ENCODE peak calls at places on chromosomes 4 and X, in eight cellular contexts. Q, B, E, S, G, J, P and D are unnamed samples.

GRCh38 chrX:121009764-121010163 is 24.2 kb upstream of the CT47A1 start:
- DNase-seq in Q (no peak), B (no peak), E (no peak), S (no peak), G (peak), J (no peak), P (no peak), D (no peak)

GRCh38 chr4:121686265-121686664 is 10.5 kb downstream of the ANXA5 start:
- DNase-seq in Q (no peak), B (no peak), E (no peak), S (no peak), G (no peak), J (no peak), P (no peak), D (no peak)

GRCh38 chr4:38237139-38237538 is 276.9 kb downstream of the PTTG2 start:
- DNase-seq in Q (peak), B (peak), E (peak), S (no peak), G (peak), J (no peak), P (no peak), D (no peak)

GRCh38 chrX:146355440-146355839 is 454.1 kb upstream of the CXorf51B start:
- DNase-seq in Q (no peak), B (no peak), E (no peak), S (no peak), G (no peak), J (no peak), P (no peak), D (no peak)

GRCh38 chr4:145679991-145680455 is at the start of gene C4orf51:
- DNase-seq in Q (peak), B (peak), E (peak), S (no peak), G (peak), J (no peak), P (peak), D (no peak)

GRCh38 chr4:138611017-138611416 is 368.9 kb upstream of the SLC7A11 start:
- DNase-seq in Q (no peak), B (no peak), E (no peak), S (no peak), G (no peak), J (no peak), P (no peak), D (no peak)

GRCh38 chr4:101081695-101082369 is 265.5 kb downstream of the PPP3CA start:
- DNase-seq in Q (no peak), B (no peak), E (no peak), S (no peak), G (peak), J (no peak), P (no peak), D (no peak)

GRCh38 chrX:139691493-139691842 is 16.5 kb downstream of the MCF2 start:
- DNase-seq in Q (peak), B (peak), E (no peak), S (no peak), G (peak), J (peak), P (peak), D (no peak)

GRCh38 chr4:47342796-47343195 is 120.7 kb downstream of the COMMD8 start:
- DNase-seq in Q (no peak), B (no peak), E (no peak), S (no peak), G (no peak), J (no peak), P (no peak), D (no peak)

GRCh38 chr4:22170353-22170752 is 221.8 kb upstream of the KCNIP4 start:
- DNase-seq in Q (peak), B (peak), E (peak), S (no peak), G (no peak), J (no peak), P (peak), D (no peak)

GRCh38 chr4:5790546-5790857 is 79.5 kb downstream of the EVC start:
- DNase-seq in Q (no peak), B (no peak), E (no peak), S (no peak), G (no peak), J (no peak), P (no peak), D (no peak)

GRCh38 chr4:139913995-139914394 is 240.0 kb downstream of the MAML3 start:
- DNase-seq in Q (peak), B (no peak), E (no peak), S (no peak), G (peak), J (no peak), P (no peak), D (no peak)

GRCh38 chr4:76315267-76315918 is 8.9 kb downstream of the STBD1 start:
- DNase-seq in Q (no peak), B (no peak), E (no peak), S (no peak), G (no peak), J (no peak), P (no peak), D (no peak)

GRCh38 chr4:3407171-3407771 is 34.5 kb upstream of the HGFAC start:
- DNase-seq in Q (no peak), B (peak), E (no peak), S (no peak), G (no peak), J (peak), P (no peak), D (no peak)

GRCh38 chr4:3328814-3329663 is 36.2 kb downstream of the RGS12 start:
- DNase-seq in Q (no peak), B (no peak), E (no peak), S (no peak), G (no peak), J (no peak), P (no peak), D (no peak)

GRCh38 chr4:148998719-148999118 is 556.5 kb upstream of the NR3C2 start:
- DNase-seq in Q (peak), B (no peak), E (no peak), S (no peak), G (peak), J (peak), P (peak), D (peak)

GRCh38 chr4:14879643-14880042 is 122.6 kb upstream of the CPEB2 start:
- DNase-seq in Q (no peak), B (no peak), E (no peak), S (no peak), G (peak), J (no peak), P (no peak), D (no peak)

GRCh38 chrX:153642655-153643430 is 4.2 kb upstream of the DUSP9 start:
- DNase-seq in Q (no peak), B (no peak), E (no peak), S (no peak), G (peak), J (peak), P (no peak), D (no peak)

GRCh38 chr4:80446248-80446647 is 110.7 kb downstream of the CFAP299 start:
- DNase-seq in Q (peak), B (no peak), E (no peak), S (no peak), G (peak), J (no peak), P (no peak), D (no peak)

GRCh38 chrX:30246769-30247489 is at the start of gene MAGEB1:
- DNase-seq in Q (no peak), B (no peak), E (no peak), S (no peak), G (no peak), J (peak), P (no peak), D (peak)

GRCh38 chrX:153032397-153033118 is 23.7 kb upstream of the PNMA3 start:
- DNase-seq in Q (peak), B (peak), E (peak), S (peak), G (peak), J (peak), P (peak), D (peak)

GRCh38 chrX:1453951-1454785 is 1.5 kb upstream of the ASMTL start:
- DNase-seq in Q (peak), B (peak), E (peak), S (no peak), G (no peak), J (peak), P (peak), D (peak)

GRCh38 chrX:20414781-20415445 is 148.2 kb upstream of the RPS6KA3 start:
- DNase-seq in Q (no peak), B (peak), E (no peak), S (no peak), G (no peak), J (no peak), P (peak), D (peak)

GRCh38 chr4:94961420-94961819 is 203.7 kb downstream of the BMPR1B start:
- DNase-seq in Q (peak), B (no peak), E (no peak), S (no peak), G (no peak), J (no peak), P (peak), D (no peak)

GRCh38 chr4:158652920-158653319 is 18.8 kb downstream of the C4orf46 start:
- DNase-seq in Q (no peak), B (no peak), E (no peak), S (no peak), G (no peak), J (no peak), P (no peak), D (no peak)

GRCh38 chr4:119774840-119775239 is 146.2 kb upstream of the PDE5A start:
- DNase-seq in Q (no peak), B (no peak), E (no peak), S (no peak), G (peak), J (peak), P (no peak), D (no peak)

GRCh38 chr4:77697860-77698599 is 92.4 kb downstream of the CXCL13 start:
- DNase-seq in Q (peak), B (peak), E (no peak), S (no peak), G (peak), J (peak), P (peak), D (peak)

GRCh38 chr4:138983690-138984089 is 31.9 kb upstream of the NOCT start:
- DNase-seq in Q (no peak), B (no peak), E (no peak), S (no peak), G (no peak), J (peak), P (no peak), D (no peak)

GRCh38 chrX:136336623-136337022 is 35.9 kb downstream of the ADGRG4 start:
- DNase-seq in Q (no peak), B (no peak), E (no peak), S (no peak), G (peak), J (no peak), P (no peak), D (no peak)

GRCh38 chr4:141810038-141810701 is 173.8 kb downstream of the IL15 start:
- DNase-seq in Q (no peak), B (peak), E (no peak), S (no peak), G (peak), J (no peak), P (no peak), D (no peak)

GRCh38 chr4:68466185-68466584 is 18.9 kb downstream of the TMPRSS11E start:
- DNase-seq in Q (peak), B (peak), E (peak), S (no peak), G (no peak), J (no peak), P (peak), D (no peak)

GRCh38 chr4:185222598-185222997 is 13.2 kb downstream of the SNX25 start:
- DNase-seq in Q (peak), B (peak), E (no peak), S (no peak), G (no peak), J (no peak), P (no peak), D (no peak)

GRCh38 chr4:76251448-76252270 is at the start of gene FAM47E:
- DNase-seq in Q (peak), B (peak), E (no peak), S (peak), G (peak), J (peak), P (peak), D (peak)

GRCh38 chr4:74768857-74769525 is 25.3 kb downstream of the BTC start:
- DNase-seq in Q (peak), B (peak), E (no peak), S (no peak), G (peak), J (no peak), P (peak), D (peak)

GRCh38 chrX:149006235-149006634 is 498.9 kb downstream of the IDS start:
- DNase-seq in Q (no peak), B (no peak), E (no peak), S (no peak), G (no peak), J (no peak), P (no peak), D (no peak)